ENCODE peak calls at places on chromosomes 16 and 17, in eight cellular contexts. C, D, X, V, O, G, W and L are unnamed samples.

GRCh38 chr17:65548570-65548969 is 12.9 kb downstream of the AXIN2 start:
- DNase-seq in C (no peak), D (no peak), X (no peak), V (no peak), O (no peak), G (no peak), W (no peak), L (no peak)

GRCh38 chr16:17304124-17304813 is 166.5 kb downstream of the XYLT1 start:
- DNase-seq in C (no peak), D (no peak), X (peak), V (peak), O (no peak), G (no peak), W (no peak), L (no peak)

GRCh38 chr17:63703556-63704258 is 3.8 kb upstream of the LIMD2 start:
- DNase-seq in C (no peak), D (no peak), X (no peak), V (no peak), O (no peak), G (no peak), W (peak), L (no peak)

GRCh38 chr17:40179923-40180659 is 2.8 kb downstream of the RAPGEFL1 start:
- DNase-seq in C (peak), D (no peak), X (peak), V (no peak), O (no peak), G (no peak), W (no peak), L (no peak)

GRCh38 chr17:40559016-40559853 is 6.0 kb downstream of the CCR7 start:
- DNase-seq in C (peak), D (no peak), X (no peak), V (no peak), O (peak), G (no peak), W (peak), L (peak)

GRCh38 chr16:68446941-68447675 is 1.2 kb downstream of the SMPD3 start:
- DNase-seq in C (no peak), D (no peak), X (no peak), V (no peak), O (no peak), G (no peak), W (no peak), L (no peak)

GRCh38 chr16:28910046-28911031 is 14.7 kb downstream of the RABEP2 start:
- DNase-seq in C (no peak), D (no peak), X (no peak), V (no peak), O (peak), G (no peak), W (no peak), L (no peak)

GRCh38 chr17:74426551-74427047 is 5.3 kb upstream of the GPRC5C start:
- DNase-seq in C (no peak), D (no peak), X (no peak), V (no peak), O (no peak), G (no peak), W (no peak), L (no peak)

GRCh38 chr17:57708401-57708800 is 36.7 kb downstream of the CCDC182 start:
- DNase-seq in C (no peak), D (no peak), X (no peak), V (no peak), O (no peak), G (no peak), W (no peak), L (no peak)

GRCh38 chr17:80124351-80124981 is 22.5 kb downstream of the EIF4A3 start:
- DNase-seq in C (no peak), D (no peak), X (peak), V (peak), O (no peak), G (no peak), W (no peak), L (peak)

GRCh38 chr17:7102421-7102820 is 12.2 kb downstream of the ASGR2 start:
- DNase-seq in C (no peak), D (no peak), X (no peak), V (no peak), O (no peak), G (no peak), W (no peak), L (no peak)

GRCh38 chr16:65123846-65124513 is 2.1 kb upstream of the CDH11 start:
- DNase-seq in C (peak), D (no peak), X (no peak), V (peak), O (no peak), G (no peak), W (peak), L (no peak)

GRCh38 chr17:17523001-17523713 is 27.0 kb upstream of the RASD1 start:
- DNase-seq in C (no peak), D (no peak), X (peak), V (no peak), O (peak), G (no peak), W (no peak), L (no peak)

GRCh38 chr17:73998246-73999220 is 204.9 kb upstream of the RPL38 start:
- DNase-seq in C (no peak), D (no peak), X (no peak), V (peak), O (peak), G (peak), W (no peak), L (peak)

GRCh38 chr17:58381124-58381838 is 29.3 kb upstream of the SUPT4H1 start:
- DNase-seq in C (no peak), D (no peak), X (no peak), V (peak), O (no peak), G (no peak), W (no peak), L (peak)

GRCh38 chr17:27511921-27512320 is 55.7 kb downstream of the KSR1 start:
- DNase-seq in C (no peak), D (no peak), X (no peak), V (no peak), O (no peak), G (no peak), W (no peak), L (no peak)

GRCh38 chr17:74782571-74782970 is 6.4 kb upstream of the NAT9 start:
- DNase-seq in C (no peak), D (no peak), X (no peak), V (no peak), O (no peak), G (no peak), W (no peak), L (no peak)

GRCh38 chr17:58083491-58084316 is 485 bp downstream of the DYNLL2 start:
- DNase-seq in C (peak), D (no peak), X (peak), V (peak), O (peak), G (peak), W (peak), L (peak)

GRCh38 chr16:86874141-86874540 is 295.8 kb downstream of the FOXL1 start:
- DNase-seq in C (no peak), D (no peak), X (no peak), V (peak), O (no peak), G (peak), W (no peak), L (no peak)

GRCh38 chr16:73025111-73025505 is 22.8 kb downstream of the ZFHX3 start:
- DNase-seq in C (no peak), D (no peak), X (peak), V (no peak), O (no peak), G (no peak), W (peak), L (no peak)

GRCh38 chr16:55081622-55082593 is 151.2 kb downstream of the IRX5 start:
- DNase-seq in C (no peak), D (no peak), X (no peak), V (no peak), O (no peak), G (no peak), W (no peak), L (no peak)

GRCh38 chr17:17069849-17070248 is 27.6 kb downstream of the MPRIP start:
- DNase-seq in C (no peak), D (no peak), X (no peak), V (no peak), O (no peak), G (no peak), W (no peak), L (no peak)

GRCh38 chr17:76527430-76528111 is 9.9 kb downstream of the CYGB start:
- DNase-seq in C (peak), D (peak), X (peak), V (peak), O (peak), G (peak), W (no peak), L (no peak)

GRCh38 chr17:43998552-43998951 is 5.9 kb upstream of the NAGS start:
- DNase-seq in C (no peak), D (no peak), X (peak), V (no peak), O (no peak), G (no peak), W (no peak), L (no peak)

GRCh38 chr17:39261286-39261685 is 35.5 kb upstream of the STAC2 start:
- DNase-seq in C (no peak), D (no peak), X (no peak), V (no peak), O (no peak), G (peak), W (no peak), L (no peak)

GRCh38 chr17:4156750-4157381 is 13.9 kb downstream of the CYB5D2 start:
- DNase-seq in C (no peak), D (no peak), X (no peak), V (no peak), O (no peak), G (peak), W (no peak), L (no peak)

GRCh38 chr16:19706846-19707245 is 11.2 kb downstream of the KNOP1 start:
- DNase-seq in C (no peak), D (no peak), X (no peak), V (no peak), O (no peak), G (no peak), W (no peak), L (no peak)

GRCh38 chr17:51815097-51815496 is 343.4 kb downstream of the CA10 start:
- DNase-seq in C (no peak), D (no peak), X (no peak), V (no peak), O (no peak), G (no peak), W (no peak), L (no peak)

GRCh38 chr16:16143038-16143763 is 80.1 kb downstream of the ABCC6 start:
- DNase-seq in C (no peak), D (no peak), X (no peak), V (no peak), O (no peak), G (peak), W (no peak), L (no peak)

GRCh38 chr16:49856741-49857330 is 924 bp upstream of the ZNF423 start:
- DNase-seq in C (peak), D (no peak), X (peak), V (peak), O (peak), G (peak), W (peak), L (peak)

GRCh38 chr17:59506907-59507726 is 58.3 kb upstream of the DHX40 start:
- DNase-seq in C (peak), D (no peak), X (no peak), V (no peak), O (no peak), G (no peak), W (no peak), L (no peak)

GRCh38 chr17:48908853-48909394 is 717 bp downstream of the UBE2Z start:
- DNase-seq in C (peak), D (peak), X (peak), V (peak), O (peak), G (peak), W (peak), L (peak)

DNA sequence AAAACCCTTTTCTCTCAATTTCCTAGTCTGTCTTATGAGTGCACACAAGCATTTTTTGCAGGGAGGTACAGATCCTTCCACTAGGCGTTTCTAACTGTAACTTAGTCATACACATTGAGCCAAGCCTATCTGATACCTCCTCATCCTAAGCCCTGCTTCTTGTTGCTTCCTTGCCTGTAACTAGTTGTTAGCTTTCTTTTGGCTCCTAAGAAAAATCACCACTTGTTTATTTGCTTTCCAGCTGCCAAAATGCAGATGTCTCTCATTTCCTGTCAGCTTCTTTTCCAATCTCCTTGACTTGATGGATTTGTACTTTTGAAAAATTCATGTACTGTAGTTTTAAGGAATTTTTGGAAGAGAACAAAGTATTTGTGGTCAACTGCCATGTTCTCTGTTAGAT is 73.7 kb downstream of the TNRC6C start:
- DNase-seq in C (peak), D (no peak), X (peak), V (no peak), O (no peak), G (peak), W (no peak), L (no peak)
- TF ChIP-seq CTCF in C (no peak), D (peak), X (no peak), V (no peak), O (no peak), G (no peak), W (no peak), L (no peak)

GRCh38 chr17:18968945-18969887 is 17.3 kb downstream of the SLC5A10 start:
- DNase-seq in C (no peak), D (no peak), X (peak), V (peak), O (no peak), G (peak), W (no peak), L (no peak)

GRCh38 chr17:18974407-18975149 is 22.6 kb downstream of the SLC5A10 start:
- DNase-seq in C (no peak), D (no peak), X (no peak), V (no peak), O (no peak), G (no peak), W (no peak), L (no peak)

GRCh38 chr17:18967806-18968744 is 16.1 kb downstream of the SLC5A10 start:
- DNase-seq in C (no peak), D (no peak), X (no peak), V (peak), O (no peak), G (peak), W (no peak), L (no peak)

GRCh38 chr17:18971801-18972200 is 19.8 kb downstream of the SLC5A10 start:
- DNase-seq in C (no peak), D (no peak), X (no peak), V (no peak), O (no peak), G (no peak), W (no peak), L (no peak)

GRCh38 chr17:18970582-18971480 is 18.9 kb downstream of the SLC5A10 start:
- DNase-seq in C (no peak), D (no peak), X (no peak), V (no peak), O (no peak), G (no peak), W (no peak), L (no peak)
- TF ChIP-seq CTCF in C (peak), D (no peak), X (no peak), V (peak), O (no peak), G (no peak), W (no peak), L (no peak)

DNA sequence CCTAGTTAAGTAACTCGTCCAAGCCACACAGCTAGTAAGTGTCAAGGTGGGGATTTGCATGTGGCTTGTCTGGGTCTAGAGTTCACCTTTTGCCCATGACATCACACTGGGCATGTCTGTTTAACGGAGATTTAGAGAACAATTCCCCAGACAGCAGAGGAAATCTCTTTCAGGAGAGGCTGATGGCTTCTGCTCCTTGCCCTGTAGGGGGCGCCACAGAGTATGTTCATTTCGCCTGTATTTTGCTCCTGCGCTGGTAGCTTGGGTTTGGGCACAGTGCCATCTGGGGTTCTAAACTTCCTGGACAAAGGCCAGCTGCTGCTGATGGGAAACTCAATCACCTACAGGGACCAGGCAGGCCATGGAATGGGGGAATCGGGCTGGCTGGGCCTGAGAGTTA is 20.4 kb downstream of the OTOA start:
- DNase-seq in C (no peak), D (no peak), X (no peak), V (no peak), O (no peak), G (peak), W (no peak), L (no peak)
- TF ChIP-seq CTCF in C (peak), D (no peak), X (peak), V (peak), O (peak), G (peak), W (no peak), L (peak)

GRCh38 chr16:6356881-6357280 is 975.8 kb upstream of the RBFOX1 start:
- DNase-seq in C (no peak), D (no peak), X (no peak), V (no peak), O (no peak), G (no peak), W (no peak), L (no peak)

GRCh38 chr16:6362321-6362720 is 970.3 kb upstream of the RBFOX1 start:
- DNase-seq in C (no peak), D (no peak), X (no peak), V (no peak), O (no peak), G (no peak), W (no peak), L (no peak)

GRCh38 chr16:6363891-6364607 is 968.6 kb upstream of the RBFOX1 start:
- DNase-seq in C (no peak), D (no peak), X (no peak), V (no peak), O (no peak), G (no peak), W (no peak), L (no peak)

DNA sequence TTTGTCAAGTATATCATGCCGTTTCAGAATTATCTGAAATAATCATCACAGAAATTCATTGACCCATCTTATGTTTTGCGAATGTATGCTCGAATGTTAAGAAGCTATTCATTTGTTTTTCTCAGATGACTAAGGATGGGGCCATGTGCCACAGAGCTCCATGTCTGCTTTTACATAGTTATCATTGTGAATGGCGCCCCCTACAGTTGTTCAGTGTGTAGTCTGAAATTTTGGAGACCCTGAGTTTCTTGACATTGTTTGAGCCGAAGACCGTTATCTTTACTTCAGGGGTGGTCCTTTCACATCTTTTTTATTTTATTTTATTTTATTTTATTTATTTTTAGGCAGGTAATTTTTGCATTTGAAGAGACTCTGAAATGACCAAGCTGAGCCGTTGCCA is 972.0 kb upstream of the RBFOX1 start:
- DNase-seq in C (no peak), D (no peak), X (no peak), V (no peak), O (no peak), G (no peak), W (no peak), L (no peak)
- TF ChIP-seq CTCF in C (no peak), D (no peak), X (no peak), V (no peak), O (no peak), G (no peak), W (no peak), L (peak)